ENCODE peak calls at places on chromosomes 4 and X, in seven cellular contexts. N is stomach, Z is A549, B is GM12878, W is adrenal gland, G is heart left ventricle, E is tibial nerve. I is an unnamed sample.

GRCh38 chr4:23290656-23291055 is 597.9 kb downstream of the GBA3 start:
- DNase-seq in E (no peak), Z (peak; percentile 51), N (no peak), G (no peak), B (no peak), W (no peak), I (no peak)

GRCh38 chr4:5051210-5051691 is at the start of gene STK32B:
- DNase-seq in W (peak; percentile 41), E (peak; percentile 24), Z (peak; percentile 80), G (peak; percentile 59), N (peak; percentile 68), B (no peak), I (peak; percentile 46)

GRCh38 chr4:94466923-94467322 is 15.2 kb downstream of the PDLIM5 start:
- DNase-seq in W (no peak), B (no peak), G (no peak), N (no peak), E (no peak), Z (no peak), I (no peak)

GRCh38 chr4:115054836-115055235 is 58.6 kb downstream of the NDST4 start:
- DNase-seq in B (no peak), W (no peak), Z (no peak), N (no peak), G (no peak), E (no peak), I (no peak)

GRCh38 chr4:184843984-184844554 is 18.3 kb upstream of the ACSL1 start:
- DNase-seq in B (no peak), E (no peak), Z (no peak), N (no peak), W (no peak), G (no peak), I (no peak)

GRCh38 chrX:7170903-7171302 is 22.9 kb upstream of the PUDP start:
- DNase-seq in B (no peak), Z (peak; percentile 36), E (no peak), N (peak; percentile 32), G (no peak), W (no peak), I (peak; percentile 2)

GRCh38 chr4:124337874-124338273 is 374.7 kb downstream of the ANKRD50 start:
- DNase-seq in N (no peak), B (no peak), E (no peak), Z (no peak), G (peak; percentile 32), W (peak; percentile 71), I (peak; percentile 65)

GRCh38 chr4:185682236-185682635 is 129.8 kb downstream of the SORBS2 start:
- DNase-seq in N (no peak), B (no peak), W (peak; percentile 30), E (no peak), Z (peak; percentile 5), G (no peak), I (no peak)

DNA sequence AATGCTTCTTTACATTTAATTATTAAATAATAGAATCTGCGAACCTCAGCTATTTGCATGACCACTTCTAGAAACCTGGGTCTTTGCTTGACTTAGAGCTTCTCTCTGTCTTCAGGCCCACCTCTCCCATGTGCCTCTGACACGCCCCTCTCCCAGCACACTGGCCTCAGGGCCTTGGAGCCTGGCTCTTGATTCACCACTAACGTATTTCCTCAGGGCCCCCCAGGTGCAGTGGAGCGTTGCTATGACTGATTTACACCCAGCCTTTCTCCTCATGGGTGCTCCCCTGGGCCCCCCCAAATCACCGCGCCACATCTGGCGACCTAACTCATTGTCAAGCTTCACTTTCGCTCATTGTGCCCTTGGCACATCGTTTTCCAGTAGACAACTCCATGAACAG is 37.9 kb upstream of the TENM3 start:
- DNase-seq in W (no peak), N (no peak), Z (no peak), E (no peak), B (no peak), G (no peak), I (no peak)
- H3K27ac ChIP-seq in W (no peak overlapping the region), N (no peak overlapping the region), Z (no peak overlapping the region), E (no peak overlapping the region), B (no peak overlapping the region), G (no peak overlapping the region), I (no peak overlapping the region)

GRCh38 chr4:2797188-2797544 is 4.3 kb downstream of the SH3BP2 start:
- DNase-seq in W (no peak), Z (no peak), B (no peak), G (no peak), E (no peak), N (peak; percentile 25), I (no peak)
- H3K4me1 ChIP-seq in W (peaks cover 32% of the 10 kb centered on the region), Z (peaks cover 73% of the 10 kb centered on the region), B (peaks cover 62% of the 10 kb centered on the region), G (peaks cover 94% of the 10 kb centered on the region), E (peaks cover 86% of the 10 kb centered on the region), N (peaks cover 91% of the 10 kb centered on the region), I (peaks cover 94% of the 10 kb centered on the region)

DNA sequence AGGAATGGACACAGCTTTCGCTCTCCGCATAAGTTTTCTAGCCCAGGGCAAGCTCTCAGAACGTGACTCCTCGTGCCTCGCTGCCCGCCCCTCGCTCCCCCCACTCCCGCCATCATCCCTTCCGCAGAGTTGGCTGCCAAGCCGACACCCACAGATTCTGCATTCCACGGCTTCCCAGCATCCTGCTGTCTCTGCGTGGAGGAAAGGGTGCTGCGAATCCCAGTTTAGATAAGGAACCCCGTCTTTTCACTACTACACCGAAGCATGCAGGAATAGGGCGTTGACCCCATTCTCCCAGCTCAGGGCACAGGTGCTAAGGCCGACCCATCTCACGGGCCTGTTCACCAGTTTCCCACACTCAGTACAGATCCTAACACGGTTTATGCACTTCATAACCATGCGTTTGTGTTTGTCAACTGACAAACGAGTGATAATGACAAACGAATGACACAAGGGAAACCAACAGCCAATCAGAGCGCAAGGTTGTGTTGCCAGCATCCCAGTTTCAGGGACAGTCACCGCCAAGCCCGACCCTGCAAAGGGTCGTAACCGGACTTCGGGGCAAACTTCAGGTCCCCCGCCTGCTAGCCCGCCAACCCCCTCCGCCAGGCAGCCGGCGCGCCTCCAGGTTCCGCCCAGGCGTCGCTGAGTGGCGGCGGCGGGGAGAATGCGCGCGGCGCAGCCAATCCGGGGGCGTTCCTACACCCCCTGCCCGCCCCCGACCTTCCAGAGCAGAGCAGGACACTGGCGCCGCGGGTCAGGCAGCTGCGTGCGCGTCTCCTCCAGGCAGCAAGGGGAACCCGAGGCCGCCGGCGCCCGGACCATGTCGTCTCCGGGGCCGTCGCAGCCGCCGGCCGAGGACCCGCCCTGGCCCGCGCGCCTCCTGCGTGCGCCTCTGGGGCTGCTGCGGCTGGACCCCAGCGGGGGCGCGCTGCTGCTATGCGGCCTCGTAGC is at the start of gene CYP2U1:
- DNase-seq in Z (peak; percentile 68), W (peak; percentile 92), G (peak; percentile 91), E (peak; percentile 81), N (peak; percentile 85), B (no peak), I (peak; percentile 82)
- TF ChIP-seq POLR2A in Z (peak; percentile 40), W (peak; percentile 77), G (peak; percentile 79), E (peak; percentile 72), N (no peak), B (peak; percentile 72), I (peak; percentile 39)

DNA sequence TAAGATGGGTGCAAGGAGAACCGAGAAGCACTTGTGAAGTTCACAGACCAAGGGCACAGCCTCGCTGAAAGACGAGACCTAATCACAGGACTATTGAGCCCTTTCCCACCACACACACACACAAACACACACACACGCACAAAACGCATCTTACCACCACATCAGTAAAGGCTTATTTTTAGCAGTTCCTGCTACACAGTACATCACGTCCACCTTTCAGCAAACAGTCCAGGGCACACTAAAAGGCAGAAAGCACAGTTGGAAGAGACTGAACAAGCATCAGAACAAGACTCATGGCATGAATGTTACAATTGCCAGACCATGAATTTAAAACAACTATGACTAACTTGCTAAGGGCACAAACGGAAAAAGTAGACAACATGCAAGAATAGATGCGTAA is 83.6 kb upstream of the MAPK10 start:
- DNase-seq in E (no peak), N (no peak), G (no peak), W (no peak), Z (no peak), B (no peak), I (peak; percentile 4)
- H3K27ac ChIP-seq in E (no peak overlapping the region), N (peak overlapping the region; percentile 49), G (no peak overlapping the region), W (no peak overlapping the region), Z (no peak overlapping the region), B (no peak overlapping the region), I (no peak overlapping the region)

GRCh38 chrX:41857670-41858069 is 65.7 kb downstream of the CASK start:
- DNase-seq in W (no peak), B (no peak), Z (no peak), E (no peak), G (no peak), N (no peak), I (no peak)

GRCh38 chrX:41858161-41858775 is 65.1 kb downstream of the CASK start:
- DNase-seq in B (no peak), Z (no peak), G (no peak), W (no peak), N (no peak), E (no peak), I (no peak)

GRCh38 chrX:41868392-41868977 is 54.9 kb downstream of the CASK start:
- DNase-seq in W (no peak), G (no peak), B (no peak), N (no peak), Z (no peak), E (no peak), I (no peak)

GRCh38 chrX:41862562-41863184 is 60.7 kb downstream of the CASK start:
- DNase-seq in N (no peak), W (no peak), B (no peak), Z (no peak), E (no peak), G (no peak), I (no peak)

DNA sequence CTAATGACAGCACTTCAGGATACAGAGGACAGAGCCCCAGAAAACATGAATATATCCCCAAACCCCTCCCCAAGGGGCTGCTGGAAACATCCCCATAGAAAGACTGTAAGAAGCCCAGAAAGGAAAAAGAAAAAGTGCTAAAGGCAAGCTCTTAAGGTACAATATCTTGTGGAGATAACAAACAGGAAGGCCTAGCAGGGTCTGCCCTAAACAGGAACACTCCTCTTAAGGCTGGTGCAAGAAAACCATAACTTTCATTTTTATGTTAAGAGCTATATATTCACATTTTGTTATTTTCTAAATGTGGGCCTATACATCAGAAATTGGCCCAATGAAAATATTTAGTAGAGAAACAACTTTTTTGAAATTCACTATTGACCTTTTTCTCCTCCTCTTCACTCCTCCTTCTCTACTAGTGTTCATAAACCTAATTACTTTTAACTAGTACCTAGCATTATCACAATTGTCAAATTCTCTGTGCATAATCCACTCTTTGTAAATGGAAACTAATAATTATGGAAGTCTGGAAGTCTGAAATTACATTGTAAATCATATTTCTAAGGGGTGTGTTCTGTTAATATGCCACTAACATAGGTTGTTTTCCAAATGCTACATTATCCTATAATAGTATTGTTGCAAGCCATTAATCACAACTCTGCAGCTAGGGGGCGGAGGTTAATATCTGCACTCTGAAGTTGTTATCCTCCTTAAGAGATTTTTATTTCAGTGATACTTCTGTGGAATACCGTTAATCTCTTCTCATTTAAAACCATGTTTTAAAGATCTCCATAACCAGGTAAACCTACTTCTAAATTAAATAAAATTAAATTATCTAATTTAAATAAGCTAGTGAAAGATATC is 59.8 kb downstream of the CASK start:
- DNase-seq in E (no peak), N (no peak), W (no peak), G (no peak), Z (no peak), B (no peak), I (no peak)
- H3K4me1 ChIP-seq in E (no peaks in the 10 kb centered on the region), N (no peaks in the 10 kb centered on the region), W (no peaks in the 10 kb centered on the region), G (no peaks in the 10 kb centered on the region), Z (no peaks in the 10 kb centered on the region), B (no peaks in the 10 kb centered on the region), I (peaks cover 6% of the 10 kb centered on the region)

DNA sequence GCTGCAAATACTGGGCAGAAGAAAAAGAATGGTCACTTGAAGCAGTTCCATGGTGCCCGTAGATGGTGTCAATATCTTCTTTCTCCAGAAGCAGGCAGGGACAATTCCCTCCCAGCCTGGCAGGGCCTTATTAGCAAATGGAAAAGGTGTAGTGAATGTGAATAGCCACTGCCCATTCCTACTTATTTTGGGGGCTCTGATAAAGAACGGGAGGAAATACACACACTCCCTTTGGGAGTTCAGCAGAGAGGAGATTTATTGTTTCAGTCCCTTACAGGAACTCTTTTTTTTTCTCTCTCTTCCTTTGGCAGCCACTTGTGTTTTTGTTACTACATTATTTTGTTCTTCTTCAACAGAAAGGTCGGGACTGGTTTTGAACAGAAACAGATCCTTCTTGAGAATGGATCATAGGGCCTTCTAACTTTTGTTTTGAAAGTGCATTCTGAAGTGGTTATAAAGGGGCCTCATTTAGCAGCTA is at the start of gene EMCN:
- DNase-seq in N (no peak), B (no peak), Z (no peak), G (peak; percentile 52), W (no peak), E (no peak), I (no peak)
- TF ChIP-seq POLR2A in N (no peak), B (no peak), Z (no peak), G (peak; percentile 48), W (no peak), E (no peak), I (no peak)